ENCODE peak calls at places on chromosome 6, in seven cellular contexts. G is H9; J is fibroblast of mammary gland; L is stimulated activated naive CD4-positive, alpha-beta T cell; E is EH; K is ELF-1; U is SJSA1. X is an unnamed sample.

GRCh38 chr6:119587537-119587936 is 238.0 kb upstream of the MAN1A1 start:
- DNase-seq in E (peak; percentile 1), K (peak; percentile 22), L (no peak), U (no peak), G (no peak), J (peak; percentile 73), X (no peak)

GRCh38 chr6:126112171-126112632 is 125.9 kb downstream of the TRMT11 start:
- DNase-seq in L (no peak), U (no peak), J (peak; percentile 23), K (no peak), G (no peak), E (peak; percentile 17), X (no peak)

GRCh38 chr6:73452107-73452461 is at the start of gene CGAS:
- DNase-seq in G (no peak), E (peak; percentile 84), U (no peak), L (peak; percentile 62), J (peak; percentile 59), K (no peak), X (no peak)

GRCh38 chr6:208379-208778 is 83.9 kb upstream of the DUSP22 start:
- DNase-seq in E (no peak), U (no peak), K (no peak), J (no peak), L (no peak), G (no peak), X (no peak)

GRCh38 chr6:43455034-43455747 is at the start of gene DLK2:
- DNase-seq in K (no peak), U (no peak), J (no peak), E (peak; percentile 18), G (no peak), L (peak; percentile 44), X (no peak)

GRCh38 chr6:138103876-138104275 is 3.3 kb downstream of the PERP start:
- DNase-seq in J (no peak), E (no peak), G (no peak), K (no peak), U (no peak), L (no peak), X (no peak)

GRCh38 chr6:137776786-137777185 is 90.3 kb upstream of the TNFAIP3 start:
- DNase-seq in E (no peak), G (no peak), J (peak; percentile 47), U (peak; percentile 77), K (no peak), L (no peak), X (no peak)

GRCh38 chr6:115908906-115909559 is 151.7 kb downstream of the FRK start:
- DNase-seq in E (no peak), L (no peak), G (no peak), K (no peak), J (no peak), U (no peak), X (no peak)

GRCh38 chr6:163608060-163608752 is 193.7 kb downstream of the QKI start:
- DNase-seq in G (no peak), K (no peak), E (no peak), U (no peak), J (no peak), L (no peak), X (no peak)

GRCh38 chr6:27863962-27864905 is 48.0 kb downstream of the OR2B2 start:
- DNase-seq in U (no peak), E (peak; percentile 43), G (no peak), J (peak; percentile 48), L (peak; percentile 8), K (peak; percentile 80), X (no peak)

GRCh38 chr6:138493413-138493812 is 5.9 kb downstream of the NHSL1 start:
- DNase-seq in G (peak; percentile 50), J (peak; percentile 48), E (peak; percentile 84), U (no peak), L (no peak), K (peak; percentile 89), X (no peak)

GRCh38 chr6:166512567-166512966 is 73.9 kb downstream of the RAMACL start:
- DNase-seq in E (no peak), L (no peak), U (no peak), G (no peak), J (no peak), K (no peak), X (no peak)

GRCh38 chr6:45667265-45667664 is 289.5 kb upstream of the SUPT3H start:
- DNase-seq in J (no peak), L (no peak), U (no peak), E (no peak), K (no peak), G (no peak), X (no peak)

GRCh38 chr6:27141472-27142015 is 106.0 kb upstream of the PRSS16 start:
- DNase-seq in K (no peak), J (no peak), E (no peak), L (no peak), G (no peak), U (no peak), X (no peak)

GRCh38 chr6:163501440-163501839 is 86.9 kb downstream of the QKI start:
- DNase-seq in J (no peak), L (no peak), U (no peak), K (no peak), E (no peak), G (no peak), X (no peak)

GRCh38 chr6:21053612-21054011 is 519.4 kb downstream of the CDKAL1 start:
- DNase-seq in E (peak; percentile 27), U (no peak), J (peak; percentile 44), K (no peak), G (no peak), L (no peak), X (no peak)

GRCh38 chr6:108655840-108656650 is 95.3 kb downstream of the FOXO3 start:
- DNase-seq in L (no peak), E (peak; percentile 80), U (peak; percentile 69), K (no peak), G (no peak), J (peak; percentile 92), X (no peak)

GRCh38 chr6:43722920-43723565 is 35.5 kb upstream of the MRPS18A start:
- DNase-seq in E (no peak), G (no peak), J (peak; percentile 44), K (no peak), L (no peak), U (no peak), X (no peak)

GRCh38 chr6:24902782-24903181 is 33.0 kb downstream of the RIPOR2 start:
- DNase-seq in G (no peak), E (peak; percentile 95), K (no peak), L (no peak), U (peak; percentile 23), J (peak; percentile 94), X (no peak)

GRCh38 chr6:108581932-108582500 is 21.3 kb downstream of the FOXO3 start:
- DNase-seq in G (no peak), E (peak; percentile 42), K (no peak), J (peak; percentile 49), L (no peak), U (no peak), X (no peak)

GRCh38 chr6:138107752-138108592 is 753 bp upstream of the PERP start:
- DNase-seq in J (no peak), U (no peak), G (peak; percentile 54), K (peak; percentile 67), L (no peak), E (no peak), X (no peak)